ENCODE peak calls at places on chromosomes 4 and X, in six cellular contexts. D, P, Z, R, W and F are unnamed samples. For H3K27me3, the result is how much of the 10 kb centered on the place peaks cover.

GRCh38 chr4:147731611-147732515 is at the start of gene ARHGAP10:
- DNase-seq in R (peak), D (peak), P (peak), W (no peak), Z (peak), F (peak)

GRCh38 chr4:118224239-118224829 is 128.5 kb downstream of the PRSS12 start:
- DNase-seq in Z (no peak), R (peak), P (peak), W (no peak), D (no peak), F (peak)

GRCh38 chrX:154126101-154126500 is 17.9 kb upstream of the OPN1LW start:
- DNase-seq in R (no peak), D (no peak), P (no peak), Z (no peak), W (no peak), F (no peak)

GRCh38 chr4:14221176-14221575 is 593.7 kb upstream of the BOD1L1 start:
- DNase-seq in D (no peak), W (no peak), R (no peak), P (peak), Z (no peak), F (no peak)

GRCh38 chrX:114210879-114211278 is 373.0 kb upstream of the HTR2C start:
- DNase-seq in P (no peak), W (no peak), Z (no peak), D (no peak), R (no peak), F (no peak)

GRCh38 chr4:56803473-56803872 is 18.0 kb downstream of the SPINK2 start:
- DNase-seq in W (no peak), D (no peak), R (peak), Z (no peak), P (no peak), F (no peak)

GRCh38 chr4:2931765-2932560 is 31.2 kb downstream of the NOP14 start:
- DNase-seq in W (no peak), D (peak), Z (no peak), R (no peak), P (no peak), F (no peak)

GRCh38 chrX:20382518-20383291 is 116.0 kb upstream of the RPS6KA3 start:
- DNase-seq in D (no peak), P (no peak), R (peak), W (no peak), Z (no peak), F (no peak)

GRCh38 chrX:40199704-40200103 is 101.9 kb upstream of the BCOR start:
- DNase-seq in D (no peak), R (no peak), W (no peak), P (no peak), Z (no peak), F (no peak)

GRCh38 chrX:32562261-32562660 is 649.1 kb downstream of the DMD start:
- DNase-seq in P (no peak), W (no peak), Z (no peak), D (no peak), R (no peak), F (no peak)

GRCh38 chrX:123962006-123962485 is 540 bp downstream of the STAG2 start:
- DNase-seq in Z (peak), W (no peak), D (no peak), R (no peak), P (no peak), F (no peak)

GRCh38 chrX:39507617-39508299 is 590.0 kb downstream of the BCOR start:
- DNase-seq in D (no peak), R (no peak), W (no peak), Z (no peak), P (no peak), F (no peak)

GRCh38 chr4:40856836-40857362 is 107.1 kb downstream of the NSUN7 start:
- DNase-seq in W (peak), Z (peak), P (peak), R (peak), D (peak), F (peak)

GRCh38 chr4:40864531-40864930 is 114.8 kb downstream of the NSUN7 start:
- DNase-seq in W (no peak), D (no peak), Z (no peak), R (no peak), P (no peak), F (no peak)

GRCh38 chr4:40858946-40859345 is 109.2 kb downstream of the NSUN7 start:
- DNase-seq in R (no peak), P (no peak), W (no peak), Z (no peak), D (no peak), F (no peak)
- H3K27me3 ChIP-seq in R (under half), P (under half), W (under half), Z (under half), D (under half), F (under half)

DNA sequence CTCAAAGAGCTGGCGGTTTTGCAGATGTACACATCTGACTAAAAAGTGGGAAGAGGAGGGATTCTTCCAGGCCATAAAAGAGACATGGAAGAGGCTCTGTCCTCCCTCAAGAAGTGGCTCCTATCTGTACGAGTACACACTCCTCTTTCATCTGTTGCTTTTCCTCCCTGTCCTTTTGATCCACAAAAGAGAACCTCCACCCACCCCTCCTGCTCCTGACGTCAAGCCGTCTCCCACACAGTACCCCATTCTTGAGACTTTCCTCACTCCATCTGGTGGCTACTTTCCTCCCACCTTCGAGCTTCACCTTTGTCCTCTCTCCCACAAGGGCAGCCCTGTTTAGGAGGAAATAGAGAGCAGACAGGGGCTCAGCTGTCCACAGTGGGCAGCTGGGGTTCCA is 92.7 kb downstream of the RASL11B start:
- DNase-seq in D (no peak), P (peak), R (no peak), Z (no peak), W (no peak), F (no peak)
- H4K91ac ChIP-seq in D (no peak), P (peak), R (no peak), Z (no peak), W (no peak), F (no peak)

GRCh38 chr4:112516076-112516385 is at the start of gene NEUROG2:
- DNase-seq in D (no peak), R (no peak), W (no peak), P (no peak), Z (no peak), F (no peak)
- H3K27me3 ChIP-seq in D (half or more), R (half or more), W (half or more), P (half or more), Z (half or more), F (under half)

GRCh38 chrX:132954323-132954722 is 4.1 kb downstream of the HS6ST2 start:
- DNase-seq in Z (no peak), D (no peak), W (no peak), R (no peak), P (no peak), F (no peak)

GRCh38 chrX:132953358-132953757 is 5.1 kb downstream of the HS6ST2 start:
- DNase-seq in D (no peak), R (no peak), P (no peak), Z (no peak), W (no peak), F (no peak)

GRCh38 chrX:132948648-132949260 is 9.7 kb downstream of the HS6ST2 start:
- DNase-seq in W (no peak), D (no peak), R (no peak), P (no peak), Z (no peak), F (no peak)
- H4K91ac ChIP-seq in W (no peak), D (no peak), R (no peak), P (no peak), Z (no peak), F (no peak)

DNA sequence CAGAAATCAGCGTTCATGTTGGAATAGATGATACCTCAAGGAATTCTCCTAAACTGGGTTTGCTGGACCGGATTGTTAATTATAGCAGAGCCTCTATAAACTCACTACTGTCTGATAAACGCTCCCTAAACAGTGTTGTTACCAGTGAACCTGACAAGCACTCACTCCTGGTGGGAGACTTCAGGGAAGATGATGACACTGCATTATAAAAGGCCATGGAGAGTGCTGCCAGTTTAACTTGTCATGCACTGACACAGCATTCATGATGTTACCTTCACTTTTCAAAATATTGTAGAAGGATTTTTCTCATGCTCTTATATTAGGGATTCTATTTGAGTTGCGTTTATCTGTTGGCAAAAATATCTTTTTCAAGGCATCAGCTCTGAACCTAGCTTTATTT is 57.7 kb upstream of the PGK1 start:
- DNase-seq in W (no peak), R (no peak), Z (no peak), P (no peak), D (no peak), F (no peak)
- H3K27me3 ChIP-seq in W (under half), R (under half), Z (under half), P (under half), D (under half), F (under half)